ENCODE peak calls at places on chromosomes 6 and 20, in seven cellular contexts. One of them, this sample, is unnamed.

GRCh38 chr6:169319561-169319960 is 65.9 kb upstream of the THBS2 start:
- DNase-seq in endothelial cell of umbilical vein: no peak
- DNase-seq in ascending aorta: no peak
- DNase-seq in fibroblast of the aortic adventitia: no peak
- DNase-seq in BJ: no peak
- DNase-seq in tibial nerve: no peak
- DNase-seq in PC-3: no peak
- DNase-seq in this sample: no peak

GRCh38 chr6:132298344-132298949 is 102.8 kb downstream of the MOXD1 start:
- DNase-seq in endothelial cell of umbilical vein: peak; percentile 62
- DNase-seq in ascending aorta: no peak
- DNase-seq in fibroblast of the aortic adventitia: peak; percentile 76
- DNase-seq in BJ: no peak
- DNase-seq in tibial nerve: peak; percentile 80
- DNase-seq in PC-3: peak; percentile 60
- DNase-seq in this sample: peak; percentile 53

GRCh38 chr20:57210054-57210910 is 56.2 kb downstream of the BMP7 start:
- DNase-seq in endothelial cell of umbilical vein: no peak
- DNase-seq in ascending aorta: no peak
- DNase-seq in fibroblast of the aortic adventitia: no peak
- DNase-seq in BJ: no peak
- DNase-seq in tibial nerve: no peak
- DNase-seq in PC-3: no peak
- DNase-seq in this sample: no peak

GRCh38 chr20:10596726-10597125 is 77.1 kb downstream of the JAG1 start:
- DNase-seq in endothelial cell of umbilical vein: peak; percentile 55
- DNase-seq in ascending aorta: no peak
- DNase-seq in fibroblast of the aortic adventitia: peak; percentile 84
- DNase-seq in BJ: no peak
- DNase-seq in tibial nerve: no peak
- DNase-seq in PC-3: peak; percentile 87
- DNase-seq in this sample: peak; percentile 86

GRCh38 chr6:129672883-129673631 is 36.9 kb downstream of the ARHGAP18 start:
- DNase-seq in endothelial cell of umbilical vein: peak; percentile 88
- DNase-seq in ascending aorta: no peak
- DNase-seq in fibroblast of the aortic adventitia: peak; percentile 91
- DNase-seq in BJ: peak; percentile 38
- DNase-seq in tibial nerve: no peak
- DNase-seq in PC-3: peak; percentile 83
- DNase-seq in this sample: peak; percentile 87

GRCh38 chr6:37174515-37175331 is 4.8 kb downstream of the PIM1 start:
- DNase-seq in endothelial cell of umbilical vein: no peak
- DNase-seq in ascending aorta: no peak
- DNase-seq in fibroblast of the aortic adventitia: no peak
- DNase-seq in BJ: no peak
- DNase-seq in tibial nerve: no peak
- DNase-seq in PC-3: no peak
- DNase-seq in this sample: no peak

GRCh38 chr6:105452924-105453756 is 50.3 kb upstream of the PREP start:
- DNase-seq in endothelial cell of umbilical vein: peak; percentile 6
- DNase-seq in ascending aorta: no peak
- DNase-seq in fibroblast of the aortic adventitia: no peak
- DNase-seq in BJ: no peak
- DNase-seq in tibial nerve: no peak
- DNase-seq in PC-3: no peak
- DNase-seq in this sample: no peak

GRCh38 chr6:82246802-82247633 is 526 bp downstream of the IBTK start:
- DNase-seq in endothelial cell of umbilical vein: peak; percentile 73
- DNase-seq in ascending aorta: no peak
- DNase-seq in fibroblast of the aortic adventitia: peak; percentile 45
- DNase-seq in BJ: no peak
- DNase-seq in tibial nerve: peak; percentile 52
- DNase-seq in PC-3: peak; percentile 61
- DNase-seq in this sample: peak; percentile 40

GRCh38 chr20:37407117-37407566 is 61.2 kb downstream of the SRC start:
- DNase-seq in endothelial cell of umbilical vein: no peak
- DNase-seq in ascending aorta: no peak
- DNase-seq in fibroblast of the aortic adventitia: peak; percentile 21
- DNase-seq in BJ: no peak
- DNase-seq in tibial nerve: no peak
- DNase-seq in PC-3: peak; percentile 38
- DNase-seq in this sample: no peak

GRCh38 chr6:3489961-3490621 is 33.2 kb upstream of the SLC22A23 start:
- DNase-seq in endothelial cell of umbilical vein: no peak
- DNase-seq in ascending aorta: no peak
- DNase-seq in fibroblast of the aortic adventitia: peak; percentile 6
- DNase-seq in BJ: no peak
- DNase-seq in tibial nerve: no peak
- DNase-seq in PC-3: no peak
- DNase-seq in this sample: no peak

GRCh38 chr6:136549359-136550044 is 720 bp downstream of the MAP7 start:
- DNase-seq in endothelial cell of umbilical vein: no peak
- DNase-seq in ascending aorta: no peak
- DNase-seq in fibroblast of the aortic adventitia: no peak
- DNase-seq in BJ: no peak
- DNase-seq in tibial nerve: no peak
- DNase-seq in PC-3: peak; percentile 37
- DNase-seq in this sample: no peak

GRCh38 chr6:24274441-24275083 is 83.3 kb downstream of the DCDC2 start:
- DNase-seq in endothelial cell of umbilical vein: peak; percentile 10
- DNase-seq in ascending aorta: no peak
- DNase-seq in fibroblast of the aortic adventitia: peak; percentile 21
- DNase-seq in BJ: no peak
- DNase-seq in tibial nerve: no peak
- DNase-seq in PC-3: peak; percentile 35
- DNase-seq in this sample: peak; percentile 1

GRCh38 chr6:156564128-156564806 is 212.9 kb upstream of the ARID1B start:
- DNase-seq in endothelial cell of umbilical vein: peak; percentile 67
- DNase-seq in ascending aorta: peak; percentile 30
- DNase-seq in fibroblast of the aortic adventitia: peak; percentile 65
- DNase-seq in BJ: no peak
- DNase-seq in tibial nerve: peak; percentile 84
- DNase-seq in PC-3: peak; percentile 66
- DNase-seq in this sample: peak; percentile 65

GRCh38 chr20:45449528-45449927 is 20.0 kb upstream of the WFDC2 start:
- DNase-seq in endothelial cell of umbilical vein: no peak
- DNase-seq in ascending aorta: no peak
- DNase-seq in fibroblast of the aortic adventitia: no peak
- DNase-seq in BJ: no peak
- DNase-seq in tibial nerve: no peak
- DNase-seq in PC-3: no peak
- DNase-seq in this sample: no peak

GRCh38 chr6:21791066-21791465 is 197.5 kb downstream of the SOX4 start:
- DNase-seq in endothelial cell of umbilical vein: no peak
- DNase-seq in ascending aorta: no peak
- DNase-seq in fibroblast of the aortic adventitia: no peak
- DNase-seq in BJ: no peak
- DNase-seq in tibial nerve: no peak
- DNase-seq in PC-3: no peak
- DNase-seq in this sample: no peak

GRCh38 chr6:135880066-135880972 is 28.8 kb downstream of the PDE7B start:
- DNase-seq in endothelial cell of umbilical vein: no peak
- DNase-seq in ascending aorta: no peak
- DNase-seq in fibroblast of the aortic adventitia: peak; percentile 65
- DNase-seq in BJ: peak; percentile 15
- DNase-seq in tibial nerve: no peak
- DNase-seq in PC-3: peak; percentile 60
- DNase-seq in this sample: peak; percentile 86

GRCh38 chr20:33092361-33092760 is 12.9 kb downstream of the BPIFB4 start:
- DNase-seq in endothelial cell of umbilical vein: no peak
- DNase-seq in ascending aorta: no peak
- DNase-seq in fibroblast of the aortic adventitia: no peak
- DNase-seq in BJ: no peak
- DNase-seq in tibial nerve: no peak
- DNase-seq in PC-3: no peak
- DNase-seq in this sample: no peak

GRCh38 chr6:7991992-7992815 is 72.0 kb downstream of the BLOC1S5 start:
- DNase-seq in endothelial cell of umbilical vein: peak; percentile 96
- DNase-seq in ascending aorta: no peak
- DNase-seq in fibroblast of the aortic adventitia: peak; percentile 99
- DNase-seq in BJ: no peak
- DNase-seq in tibial nerve: peak; percentile 7
- DNase-seq in PC-3: peak; percentile 60
- DNase-seq in this sample: peak; percentile 89

GRCh38 chr6:7991536-7991935 is 72.7 kb downstream of the BLOC1S5 start:
- DNase-seq in endothelial cell of umbilical vein: no peak
- DNase-seq in ascending aorta: no peak
- DNase-seq in fibroblast of the aortic adventitia: no peak
- DNase-seq in BJ: no peak
- DNase-seq in tibial nerve: no peak
- DNase-seq in PC-3: no peak
- DNase-seq in this sample: no peak

GRCh38 chr6:7986219-7986618 is 75.6 kb upstream of the TXNDC5 start:
- DNase-seq in endothelial cell of umbilical vein: no peak
- DNase-seq in ascending aorta: no peak
- DNase-seq in fibroblast of the aortic adventitia: no peak
- DNase-seq in BJ: no peak
- DNase-seq in tibial nerve: no peak
- DNase-seq in PC-3: no peak
- DNase-seq in this sample: no peak
- H3K4me3 ChIP-seq in endothelial cell of umbilical vein: no peak overlapping the region
- H3K4me3 ChIP-seq in ascending aorta: no peak overlapping the region
- H3K4me3 ChIP-seq in fibroblast of the aortic adventitia: no peak overlapping the region
- H3K4me3 ChIP-seq in BJ: no peak overlapping the region
- H3K4me3 ChIP-seq in tibial nerve: no peak overlapping the region
- H3K4me3 ChIP-seq in PC-3: no peak overlapping the region
- H3K4me3 ChIP-seq in this sample: no peak overlapping the region

GRCh38 chr20:62858059-62858458 is 3.6 kb downstream of the TCFL5 start:
- DNase-seq in endothelial cell of umbilical vein: no peak
- DNase-seq in ascending aorta: no peak
- DNase-seq in fibroblast of the aortic adventitia: no peak
- DNase-seq in BJ: no peak
- DNase-seq in tibial nerve: no peak
- DNase-seq in PC-3: no peak
- DNase-seq in this sample: no peak

GRCh38 chr20:62860391-62860923 is 1.2 kb downstream of the TCFL5 start:
- DNase-seq in endothelial cell of umbilical vein: peak; percentile 52
- DNase-seq in ascending aorta: no peak
- DNase-seq in fibroblast of the aortic adventitia: peak; percentile 47
- DNase-seq in BJ: no peak
- DNase-seq in tibial nerve: no peak
- DNase-seq in PC-3: peak; percentile 57
- DNase-seq in this sample: no peak

GRCh38 chr20:62859721-62860120 is 1.9 kb downstream of the TCFL5 start:
- DNase-seq in endothelial cell of umbilical vein: no peak
- DNase-seq in ascending aorta: no peak
- DNase-seq in fibroblast of the aortic adventitia: no peak
- DNase-seq in BJ: no peak
- DNase-seq in tibial nerve: no peak
- DNase-seq in PC-3: no peak
- DNase-seq in this sample: no peak

GRCh38 chr20:62861732-62862336 is at the start of gene TCFL5:
- DNase-seq in endothelial cell of umbilical vein: peak; percentile 86
- DNase-seq in ascending aorta: peak; percentile 53
- DNase-seq in fibroblast of the aortic adventitia: peak; percentile 81
- DNase-seq in BJ: no peak
- DNase-seq in tibial nerve: peak; percentile 87
- DNase-seq in PC-3: peak; percentile 84
- DNase-seq in this sample: peak; percentile 77

GRCh38 chr20:62860924-62861691 is 514 bp downstream of the TCFL5 start:
- DNase-seq in endothelial cell of umbilical vein: no peak
- DNase-seq in ascending aorta: no peak
- DNase-seq in fibroblast of the aortic adventitia: no peak
- DNase-seq in BJ: no peak
- DNase-seq in tibial nerve: no peak
- DNase-seq in PC-3: no peak
- DNase-seq in this sample: no peak
- H3K4me3 ChIP-seq in endothelial cell of umbilical vein: peak overlapping the region; percentile 64
- H3K4me3 ChIP-seq in ascending aorta: peak overlapping the region; percentile 57
- H3K4me3 ChIP-seq in fibroblast of the aortic adventitia: peak overlapping the region; percentile 74
- H3K4me3 ChIP-seq in BJ: peak overlapping the region; percentile 59
- H3K4me3 ChIP-seq in tibial nerve: peak overlapping the region; percentile 32
- H3K4me3 ChIP-seq in PC-3: peak overlapping the region; percentile 81
- H3K4me3 ChIP-seq in this sample: peak overlapping the region; percentile 49

GRCh38 chr6:113648698-113649097 is 208.4 kb upstream of the MARCKS start:
- DNase-seq in endothelial cell of umbilical vein: no peak
- DNase-seq in ascending aorta: no peak
- DNase-seq in fibroblast of the aortic adventitia: no peak
- DNase-seq in BJ: no peak
- DNase-seq in tibial nerve: no peak
- DNase-seq in PC-3: no peak
- DNase-seq in this sample: no peak
- H3K4me3 ChIP-seq in endothelial cell of umbilical vein: no peak overlapping the region
- H3K4me3 ChIP-seq in ascending aorta: no peak overlapping the region
- H3K4me3 ChIP-seq in fibroblast of the aortic adventitia: no peak overlapping the region
- H3K4me3 ChIP-seq in BJ: no peak overlapping the region
- H3K4me3 ChIP-seq in tibial nerve: no peak overlapping the region
- H3K4me3 ChIP-seq in PC-3: no peak overlapping the region
- H3K4me3 ChIP-seq in this sample: no peak overlapping the region

GRCh38 chr6:152701081-152701862 is 3.6 kb downstream of the MYCT1 start:
- DNase-seq in endothelial cell of umbilical vein: peak; percentile 59
- DNase-seq in ascending aorta: no peak
- DNase-seq in fibroblast of the aortic adventitia: peak; percentile 32
- DNase-seq in BJ: no peak
- DNase-seq in tibial nerve: no peak
- DNase-seq in PC-3: peak; percentile 6
- DNase-seq in this sample: no peak

GRCh38 chr6:152697634-152698033 is at the start of gene MYCT1:
- DNase-seq in endothelial cell of umbilical vein: peak; percentile 98
- DNase-seq in ascending aorta: no peak
- DNase-seq in fibroblast of the aortic adventitia: peak; percentile 62
- DNase-seq in BJ: no peak
- DNase-seq in tibial nerve: no peak
- DNase-seq in PC-3: no peak
- DNase-seq in this sample: no peak

GRCh38 chr6:152698692-152699091 is 995 bp downstream of the MYCT1 start:
- DNase-seq in endothelial cell of umbilical vein: peak; percentile 50
- DNase-seq in ascending aorta: no peak
- DNase-seq in fibroblast of the aortic adventitia: no peak
- DNase-seq in BJ: no peak
- DNase-seq in tibial nerve: no peak
- DNase-seq in PC-3: no peak
- DNase-seq in this sample: no peak

GRCh38 chr6:152701863-152702401 is 4.2 kb downstream of the MYCT1 start:
- DNase-seq in endothelial cell of umbilical vein: peak; percentile 46
- DNase-seq in ascending aorta: no peak
- DNase-seq in fibroblast of the aortic adventitia: no peak
- DNase-seq in BJ: no peak
- DNase-seq in tibial nerve: no peak
- DNase-seq in PC-3: no peak
- DNase-seq in this sample: no peak

DNA sequence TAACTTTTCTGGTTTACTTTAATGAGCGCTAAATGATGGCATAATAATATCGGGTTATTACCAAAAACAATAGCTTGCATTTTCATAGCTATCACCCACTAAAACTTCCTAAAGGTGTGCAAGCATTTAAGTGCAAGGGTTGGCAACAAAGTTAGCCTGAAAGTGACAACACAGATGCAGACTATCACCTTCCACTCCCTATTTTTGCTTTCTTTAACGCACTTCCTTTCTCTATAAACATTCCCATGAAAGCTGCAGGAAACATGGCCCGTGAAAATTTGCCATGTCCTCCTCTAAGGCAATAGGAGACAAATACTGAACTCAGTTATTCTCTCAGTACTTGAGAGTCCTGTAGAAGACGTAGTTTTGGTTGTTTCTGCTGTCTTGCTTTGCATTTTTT is 2.7 kb downstream of the MYCT1 start:
- DNase-seq in endothelial cell of umbilical vein: peak; percentile 72
- DNase-seq in ascending aorta: no peak
- DNase-seq in fibroblast of the aortic adventitia: no peak
- DNase-seq in BJ: no peak
- DNase-seq in tibial nerve: no peak
- DNase-seq in PC-3: no peak
- DNase-seq in this sample: no peak
- H3K4me3 ChIP-seq in endothelial cell of umbilical vein: peak overlapping the region; percentile 57
- H3K4me3 ChIP-seq in ascending aorta: no peak overlapping the region
- H3K4me3 ChIP-seq in fibroblast of the aortic adventitia: no peak overlapping the region
- H3K4me3 ChIP-seq in BJ: no peak overlapping the region
- H3K4me3 ChIP-seq in tibial nerve: no peak overlapping the region
- H3K4me3 ChIP-seq in PC-3: peak overlapping the region; percentile 26
- H3K4me3 ChIP-seq in this sample: no peak overlapping the region

This sample was measured in astrocyte of the spinal cord.